ENCODE peak calls at places on chromosomes 4 and X, in four cellular contexts. H, F, N and O are unnamed samples.

GRCh38 chr4:98745372-98745771 is 87.0 kb upstream of the TSPAN5 start:
- DNase-seq in N (peak; percentile 53), F (no peak), H (no peak), O (peak; percentile 67)

GRCh38 chr4:47031713-47032404 is 492 bp downstream of the GABRB1 start:
- DNase-seq in F (no peak), H (no peak), N (no peak), O (no peak)

GRCh38 chr4:154618708-154619315 is 6.4 kb upstream of the FGG start:
- DNase-seq in F (peak; percentile 32), N (peak; percentile 72), H (no peak), O (peak; percentile 63)

GRCh38 chr4:120317713-120318112 is 251.1 kb upstream of the MAD2L1 start:
- DNase-seq in N (no peak), H (peak; percentile 19), F (no peak), O (no peak)

GRCh38 chr4:101393256-101393655 is 45.9 kb upstream of the PPP3CA start:
- DNase-seq in N (peak; percentile 68), F (no peak), H (no peak), O (peak; percentile 64)

GRCh38 chr4:20046931-20047677 is 204.6 kb upstream of the SLIT2 start:
- DNase-seq in H (no peak), F (no peak), N (peak; percentile 60), O (peak; percentile 55)

GRCh38 chr4:32884198-32884597 is 2164.0 kb downstream of the PCDH7 start:
- DNase-seq in H (no peak), N (peak; percentile 20), F (no peak), O (peak; percentile 34)

GRCh38 chrX:2723316-2723879 is 28.4 kb upstream of the XG start:
- DNase-seq in N (no peak), F (no peak), H (no peak), O (no peak)

GRCh38 chr4:169484485-169484884 is 127.9 kb downstream of the NEK1 start:
- DNase-seq in N (no peak), F (no peak), H (no peak), O (peak; percentile 20)

GRCh38 chrX:87702795-87703194 is 185.2 kb downstream of the KLHL4 start:
- DNase-seq in H (no peak), N (no peak), F (no peak), O (no peak)

GRCh38 chr4:37737456-37737855 is 51.3 kb upstream of the RELL1 start:
- DNase-seq in N (peak; percentile 83), H (no peak), F (no peak), O (peak; percentile 81)

GRCh38 chrX:47235691-47236103 is 2.9 kb downstream of the USP11 start:
- DNase-seq in H (no peak), N (peak; percentile 31), F (no peak), O (no peak)

GRCh38 chr4:184892999-184893398 is 67.2 kb upstream of the ACSL1 start:
- DNase-seq in H (no peak), N (no peak), F (no peak), O (no peak)

GRCh38 chr4:84814100-84814750 is 152.3 kb downstream of the WDFY3 start:
- DNase-seq in H (no peak), F (no peak), N (peak; percentile 97), O (peak; percentile 94)

GRCh38 chr4:79178770-79179169 is 147.1 kb downstream of the NAA11 start:
- DNase-seq in N (no peak), H (no peak), F (no peak), O (no peak)